ENCODE peak calls at places on chromosomes 13 and 19, in nine cellular contexts. One of them, this sample, is unnamed.
A peak's percentile ranks its signal among the peaks of the same experiment; 100 is the strongest.

GRCh38 chr19:44808463-44809371 is at the start of gene BCAM:
- DNase-seq in hippocampal formation: peak; percentile 39
- DNase-seq in AG08396: peak; percentile 98
- DNase-seq in RWPE1: peak; percentile 79
- DNase-seq in CMK: no peak
- DNase-seq in activated naive CD4-positive, alpha-beta T cell treated with Interleukin-2 at 50 U/mL for 16 hours: no peak
- DNase-seq in mesendoderm: peak; percentile 56
- DNase-seq in NCI-H1436 treated with DMSO at 0.1 percent for 48 hours: no peak
- DNase-seq in C1 segment of cervical spinal cord: peak; percentile 12
- DNase-seq in this sample: peak; percentile 40

GRCh38 chr19:13610042-13610691 is 103.9 kb upstream of the CACNA1A start:
- DNase-seq in activated naive CD4-positive, alpha-beta T cell treated with Interleukin-2 at 50 U/mL for 16 hours: no peak
- DNase-seq in AG08396: no peak
- DNase-seq in RWPE1: no peak
- DNase-seq in NCI-H1436 treated with DMSO at 0.1 percent for 48 hours: peak; percentile 76
- DNase-seq in C1 segment of cervical spinal cord: no peak
- DNase-seq in CMK: no peak
- DNase-seq in mesendoderm: no peak
- DNase-seq in hippocampal formation: no peak
- DNase-seq in this sample: no peak

GRCh38 chr13:91245283-91245682 is 102.2 kb upstream of the MIR17HG start:
- DNase-seq in CMK: peak; percentile 54
- DNase-seq in AG08396: no peak
- DNase-seq in RWPE1: no peak
- DNase-seq in mesendoderm: no peak
- DNase-seq in C1 segment of cervical spinal cord: no peak
- DNase-seq in activated naive CD4-positive, alpha-beta T cell treated with Interleukin-2 at 50 U/mL for 16 hours: no peak
- DNase-seq in hippocampal formation: no peak
- DNase-seq in NCI-H1436 treated with DMSO at 0.1 percent for 48 hours: no peak
- DNase-seq in this sample: no peak

GRCh38 chr19:39246951-39247669 is 1.5 kb downstream of the IFNL4 start:
- DNase-seq in C1 segment of cervical spinal cord: no peak
- DNase-seq in AG08396: no peak
- DNase-seq in RWPE1: no peak
- DNase-seq in mesendoderm: peak; percentile 64
- DNase-seq in hippocampal formation: peak; percentile 9
- DNase-seq in CMK: no peak
- DNase-seq in activated naive CD4-positive, alpha-beta T cell treated with Interleukin-2 at 50 U/mL for 16 hours: peak; percentile 32
- DNase-seq in NCI-H1436 treated with DMSO at 0.1 percent for 48 hours: no peak
- DNase-seq in this sample: no peak

GRCh38 chr13:113366031-113366588 is 2.2 kb upstream of the GRTP1 start:
- DNase-seq in CMK: no peak
- DNase-seq in AG08396: no peak
- DNase-seq in NCI-H1436 treated with DMSO at 0.1 percent for 48 hours: no peak
- DNase-seq in activated naive CD4-positive, alpha-beta T cell treated with Interleukin-2 at 50 U/mL for 16 hours: no peak
- DNase-seq in hippocampal formation: no peak
- DNase-seq in C1 segment of cervical spinal cord: no peak
- DNase-seq in RWPE1: no peak
- DNase-seq in mesendoderm: no peak
- DNase-seq in this sample: no peak

GRCh38 chr19:6837525-6837924 is 49.9 kb upstream of the ADGRE1 start:
- DNase-seq in mesendoderm: no peak
- DNase-seq in RWPE1: no peak
- DNase-seq in NCI-H1436 treated with DMSO at 0.1 percent for 48 hours: no peak
- DNase-seq in AG08396: no peak
- DNase-seq in activated naive CD4-positive, alpha-beta T cell treated with Interleukin-2 at 50 U/mL for 16 hours: no peak
- DNase-seq in C1 segment of cervical spinal cord: no peak
- DNase-seq in CMK: no peak
- DNase-seq in hippocampal formation: no peak
- DNase-seq in this sample: no peak

GRCh38 chr19:2795827-2796658 is 10.7 kb downstream of the THOP1 start:
- DNase-seq in C1 segment of cervical spinal cord: no peak
- DNase-seq in activated naive CD4-positive, alpha-beta T cell treated with Interleukin-2 at 50 U/mL for 16 hours: no peak
- DNase-seq in RWPE1: no peak
- DNase-seq in CMK: no peak
- DNase-seq in AG08396: no peak
- DNase-seq in NCI-H1436 treated with DMSO at 0.1 percent for 48 hours: no peak
- DNase-seq in hippocampal formation: no peak
- DNase-seq in mesendoderm: peak; percentile 10
- DNase-seq in this sample: no peak

GRCh38 chr19:57067440-57067839 is 52.3 kb upstream of the USP29 start:
- DNase-seq in AG08396: no peak
- DNase-seq in CMK: no peak
- DNase-seq in RWPE1: no peak
- DNase-seq in hippocampal formation: no peak
- DNase-seq in activated naive CD4-positive, alpha-beta T cell treated with Interleukin-2 at 50 U/mL for 16 hours: no peak
- DNase-seq in C1 segment of cervical spinal cord: no peak
- DNase-seq in mesendoderm: no peak
- DNase-seq in NCI-H1436 treated with DMSO at 0.1 percent for 48 hours: no peak
- DNase-seq in this sample: no peak

GRCh38 chr19:31127132-31127967 is 221.9 kb downstream of the TSHZ3 start:
- DNase-seq in NCI-H1436 treated with DMSO at 0.1 percent for 48 hours: no peak
- DNase-seq in hippocampal formation: no peak
- DNase-seq in AG08396: peak; percentile 92
- DNase-seq in mesendoderm: peak; percentile 63
- DNase-seq in CMK: no peak
- DNase-seq in activated naive CD4-positive, alpha-beta T cell treated with Interleukin-2 at 50 U/mL for 16 hours: no peak
- DNase-seq in RWPE1: no peak
- DNase-seq in C1 segment of cervical spinal cord: peak; percentile 13
- DNase-seq in this sample: peak; percentile 23

GRCh38 chr13:41696163-41697003 is 239.0 kb downstream of the RGCC start:
- DNase-seq in hippocampal formation: no peak
- DNase-seq in NCI-H1436 treated with DMSO at 0.1 percent for 48 hours: no peak
- DNase-seq in activated naive CD4-positive, alpha-beta T cell treated with Interleukin-2 at 50 U/mL for 16 hours: no peak
- DNase-seq in AG08396: peak; percentile 8
- DNase-seq in RWPE1: peak; percentile 55
- DNase-seq in mesendoderm: peak; percentile 97
- DNase-seq in CMK: no peak
- DNase-seq in C1 segment of cervical spinal cord: no peak
- DNase-seq in this sample: peak; percentile 88

GRCh38 chr13:50162567-50162966 is 147.3 kb downstream of the KCNRG start:
- DNase-seq in activated naive CD4-positive, alpha-beta T cell treated with Interleukin-2 at 50 U/mL for 16 hours: no peak
- DNase-seq in AG08396: no peak
- DNase-seq in mesendoderm: no peak
- DNase-seq in C1 segment of cervical spinal cord: no peak
- DNase-seq in NCI-H1436 treated with DMSO at 0.1 percent for 48 hours: no peak
- DNase-seq in CMK: no peak
- DNase-seq in hippocampal formation: no peak
- DNase-seq in RWPE1: no peak
- DNase-seq in this sample: no peak

GRCh38 chr19:35613574-35613973 is 1.0 kb downstream of the HAUS5 start:
- DNase-seq in C1 segment of cervical spinal cord: no peak
- DNase-seq in CMK: no peak
- DNase-seq in AG08396: no peak
- DNase-seq in NCI-H1436 treated with DMSO at 0.1 percent for 48 hours: no peak
- DNase-seq in hippocampal formation: no peak
- DNase-seq in RWPE1: no peak
- DNase-seq in activated naive CD4-positive, alpha-beta T cell treated with Interleukin-2 at 50 U/mL for 16 hours: no peak
- DNase-seq in mesendoderm: no peak
- DNase-seq in this sample: no peak

GRCh38 chr19:45913874-45914830 is at the start of gene NANOS2:
- DNase-seq in C1 segment of cervical spinal cord: no peak
- DNase-seq in AG08396: no peak
- DNase-seq in RWPE1: no peak
- DNase-seq in CMK: no peak
- DNase-seq in mesendoderm: peak; percentile 90
- DNase-seq in hippocampal formation: no peak
- DNase-seq in NCI-H1436 treated with DMSO at 0.1 percent for 48 hours: no peak
- DNase-seq in activated naive CD4-positive, alpha-beta T cell treated with Interleukin-2 at 50 U/mL for 16 hours: no peak
- DNase-seq in this sample: no peak

GRCh38 chr13:35481777-35482176 is 5.3 kb upstream of the MAB21L1 start:
- DNase-seq in NCI-H1436 treated with DMSO at 0.1 percent for 48 hours: no peak
- DNase-seq in RWPE1: no peak
- DNase-seq in AG08396: no peak
- DNase-seq in mesendoderm: no peak
- DNase-seq in C1 segment of cervical spinal cord: no peak
- DNase-seq in activated naive CD4-positive, alpha-beta T cell treated with Interleukin-2 at 50 U/mL for 16 hours: no peak
- DNase-seq in hippocampal formation: no peak
- DNase-seq in CMK: no peak
- DNase-seq in this sample: no peak

GRCh38 chr13:108026671-108027410 is 188.5 kb downstream of the LIG4 start:
- DNase-seq in AG08396: no peak
- DNase-seq in NCI-H1436 treated with DMSO at 0.1 percent for 48 hours: no peak
- DNase-seq in activated naive CD4-positive, alpha-beta T cell treated with Interleukin-2 at 50 U/mL for 16 hours: no peak
- DNase-seq in RWPE1: no peak
- DNase-seq in mesendoderm: no peak
- DNase-seq in C1 segment of cervical spinal cord: no peak
- DNase-seq in CMK: no peak
- DNase-seq in hippocampal formation: no peak
- DNase-seq in this sample: no peak